ENCODE peak calls at places on chromosomes 5 and 9, in five cellular contexts. F, K, H, W and S are unnamed samples.

GRCh38 chr5:95794070-95794516 is 28.4 kb downstream of the GLRX start:
- DNase-seq in F (no peak), W (no peak), K (no peak), H (no peak), S (no peak)

GRCh38 chr5:177557041-177557647 is 2.8 kb upstream of the FAM193B start:
- DNase-seq in F (peak; percentile 49), W (no peak), K (no peak), H (no peak), S (no peak)

GRCh38 chr9:96554801-96555566 is 64.7 kb downstream of the CDC14B start:
- DNase-seq in H (no peak), W (peak; percentile 26), K (no peak), F (no peak), S (no peak)

GRCh38 chr9:71010258-71010657 is 111.2 kb downstream of the TRPM3 start:
- DNase-seq in F (no peak), H (no peak), K (no peak), W (no peak), S (no peak)

GRCh38 chr9:130036099-130036498 is 6.9 kb downstream of the FNBP1 start:
- DNase-seq in H (no peak), K (no peak), W (peak; percentile 40), F (no peak), S (no peak)

GRCh38 chr9:133429216-133429613 is 7.0 kb downstream of the ADAMTS13 start:
- DNase-seq in K (no peak), W (no peak), F (peak; percentile 80), H (no peak), S (peak; percentile 62)

GRCh38 chr5:207599-207998 is 10.4 kb downstream of the CCDC127 start:
- DNase-seq in F (no peak), K (no peak), W (no peak), H (no peak), S (no peak)

GRCh38 chr5:125634242-125634835 is 788.9 kb upstream of the GRAMD2B start:
- DNase-seq in K (no peak), F (no peak), H (no peak), W (no peak), S (no peak)

GRCh38 chr9:127817881-127818434 is 15.3 kb downstream of the FPGS start:
- DNase-seq in W (no peak), H (no peak), K (peak; percentile 63), F (no peak), S (no peak)

GRCh38 chr9:37574996-37575395 is 1.2 kb downstream of the FBXO10 start:
- DNase-seq in H (no peak), K (no peak), W (no peak), F (no peak), S (no peak)

GRCh38 chr5:178399723-178400115 is 167.1 kb upstream of the PHYKPL start:
- DNase-seq in H (no peak), K (no peak), W (no peak), F (no peak), S (no peak)

GRCh38 chr5:65548281-65548680 is 14.7 kb downstream of the CENPK start:
- DNase-seq in W (no peak), K (no peak), F (no peak), H (no peak), S (no peak)

GRCh38 chr5:14574891-14575496 is 6.6 kb upstream of the OTULINL start:
- DNase-seq in F (no peak), H (no peak), W (peak; percentile 7), K (no peak), S (no peak)

GRCh38 chr5:40832345-40832744 is 2.7 kb downstream of the RPL37 start:
- DNase-seq in F (no peak), K (no peak), H (no peak), W (no peak), S (no peak)

GRCh38 chr9:121743441-121744001 is 92.1 kb downstream of the DAB2IP start:
- DNase-seq in F (peak; percentile 74), H (no peak), K (peak; percentile 86), W (peak; percentile 93), S (peak; percentile 69)

GRCh38 chr9:123359546-123359945 is 3.5 kb downstream of the CRB2 start:
- DNase-seq in K (no peak), F (no peak), W (no peak), H (no peak), S (no peak)

GRCh38 chr5:67639311-67639710 is 442.7 kb upstream of the CD180 start:
- DNase-seq in F (peak; percentile 15), K (no peak), W (no peak), H (no peak), S (no peak)

GRCh38 chr5:157708866-157709265 is 22.4 kb upstream of the THG1L start:
- DNase-seq in K (no peak), W (no peak), H (no peak), F (no peak), S (no peak)

GRCh38 chr5:151628112-151628823 is 37.1 kb upstream of the FAT2 start:
- DNase-seq in W (no peak), K (no peak), H (no peak), F (no peak), S (no peak)

GRCh38 chr9:124774131-124774978 is 2.6 kb upstream of the OLFML2A start:
- DNase-seq in F (peak; percentile 92), W (peak; percentile 79), H (peak; percentile 92), K (peak; percentile 78), S (peak; percentile 94)

GRCh38 chr9:111900934-111901612 is 4.5 kb downstream of the UGCG start:
- DNase-seq in F (no peak), H (no peak), K (no peak), W (peak; percentile 54), S (no peak)

GRCh38 chr5:151408633-151409243 is 38.7 kb upstream of the SLC36A1 start:
- DNase-seq in W (no peak), K (no peak), H (no peak), F (no peak), S (no peak)

GRCh38 chr9:115614931-115615401 is 497.0 kb upstream of the TNC start:
- DNase-seq in K (no peak), W (peak; percentile 59), F (no peak), H (no peak), S (no peak)

GRCh38 chr5:107680799-107681198 is 10.1 kb upstream of the EFNA5 start:
- DNase-seq in F (no peak), H (no peak), K (no peak), W (no peak), S (no peak)

GRCh38 chr5:60161340-60161934 is 267.9 kb upstream of the PDE4D start:
- DNase-seq in F (peak; percentile 68), K (no peak), W (peak; percentile 37), H (no peak), S (no peak)

GRCh38 chr5:79074641-79075040 is 5.1 kb downstream of the BHMT2 start:
- DNase-seq in H (no peak), K (no peak), F (no peak), W (peak; percentile 90), S (no peak)

GRCh38 chr9:129888085-129888808 is 53.0 kb downstream of the USP20 start:
- DNase-seq in W (no peak), K (no peak), F (no peak), H (peak; percentile 98), S (no peak)

GRCh38 chr5:69083412-69083811 is 10.4 kb upstream of the SLC30A5 start:
- DNase-seq in F (peak; percentile 71), W (peak; percentile 39), H (peak; percentile 17), K (no peak), S (peak; percentile 35)

GRCh38 chr5:179867476-179867875 is 8.9 kb upstream of the MRNIP start:
- DNase-seq in F (no peak), W (no peak), K (no peak), H (no peak), S (no peak)

GRCh38 chr5:98793223-98793622 is 19.8 kb downstream of the RGMB start:
- DNase-seq in W (no peak), F (no peak), K (no peak), H (no peak), S (no peak)

GRCh38 chr9:81083821-81084512 is 605.4 kb downstream of the TLE1 start:
- DNase-seq in H (no peak), F (no peak), K (no peak), W (peak; percentile 82), S (no peak)

GRCh38 chr5:116487045-116487444 is 87.6 kb downstream of the SEMA6A start:
- DNase-seq in H (no peak), K (no peak), W (no peak), F (no peak), S (no peak)

GRCh38 chr9:14366071-14366470 is 52.1 kb upstream of the NFIB start:
- DNase-seq in W (no peak), K (no peak), F (no peak), H (no peak), S (no peak)

GRCh38 chr5:143516249-143516648 is 112.8 kb upstream of the NR3C1 start:
- DNase-seq in H (no peak), W (peak; percentile 18), K (no peak), F (no peak), S (no peak)